ENCODE peak calls at places on chromosomes 11 and 22, in ten cellular contexts. Z, O, Y, T, B, Q, P, W, V and I are unnamed samples.

GRCh38 chr22:47129902-47130301 is 367.5 kb downstream of the TBC1D22A start:
- DNase-seq in W (no peak), T (no peak), O (no peak), V (no peak), Y (no peak), P (peak; percentile 75), Z (no peak), B (no peak), Q (no peak), I (no peak)

GRCh38 chr11:46319074-46319453 is 28.2 kb upstream of the DGKZ start:
- DNase-seq in V (no peak), P (no peak), Z (no peak), Y (no peak), O (no peak), W (no peak), Q (no peak), T (no peak), B (no peak), I (no peak)

GRCh38 chr11:33635161-33635560 is 65.5 kb downstream of the C11orf91 start:
- DNase-seq in B (no peak), Y (no peak), P (no peak), Q (no peak), O (peak; percentile 83), V (no peak), Z (peak; percentile 86), T (peak; percentile 76), W (peak; percentile 58), I (no peak)

GRCh38 chr22:31954535-31955326 is 10.4 kb downstream of the YWHAH start:
- DNase-seq in Q (no peak), Z (peak; percentile 61), Y (no peak), V (no peak), W (no peak), P (no peak), B (no peak), O (peak; percentile 77), T (no peak), I (no peak)

GRCh38 chr22:35727436-35727835 is 9.8 kb downstream of the APOL5 start:
- DNase-seq in V (no peak), Y (no peak), T (no peak), Z (peak; percentile 69), Q (no peak), O (no peak), P (no peak), W (peak; percentile 50), B (no peak), I (no peak)

GRCh38 chr22:37381489-37381888 is 45.8 kb downstream of the ELFN2 start:
- DNase-seq in Y (no peak), B (no peak), W (peak; percentile 61), V (no peak), Z (no peak), T (no peak), P (no peak), O (peak; percentile 64), Q (no peak), I (no peak)

GRCh38 chr22:40009231-40009769 is 14.5 kb downstream of the FAM83F start:
- DNase-seq in B (no peak), T (no peak), Z (no peak), P (peak; percentile 63), Y (peak; percentile 81), Q (no peak), W (peak; percentile 16), V (no peak), O (no peak), I (no peak)

GRCh38 chr11:110912437-110912836 is 200.2 kb upstream of the ARHGAP20 start:
- DNase-seq in B (no peak), Z (no peak), V (no peak), P (no peak), T (no peak), W (no peak), Y (no peak), Q (no peak), O (no peak), I (no peak)

GRCh38 chr11:94100253-94100652 is 28.4 kb upstream of the PANX1 start:
- DNase-seq in T (no peak), P (no peak), Y (no peak), O (no peak), Q (no peak), V (no peak), B (no peak), W (no peak), Z (no peak), I (no peak)

GRCh38 chr11:32838505-32839274 is 9.0 kb downstream of the PRRG4 start:
- DNase-seq in T (no peak), V (no peak), Q (no peak), B (peak; percentile 91), P (peak; percentile 25), O (peak; percentile 8), Z (no peak), Y (no peak), W (no peak), I (no peak)

GRCh38 chr11:71185411-71185810 is 67.0 kb downstream of the SHANK2 start:
- DNase-seq in B (no peak), Q (no peak), Y (peak; percentile 4), Z (no peak), O (no peak), W (no peak), P (no peak), V (no peak), T (peak; percentile 2), I (no peak)

GRCh38 chr11:128522063-128522942 is 65.1 kb downstream of the ETS1 start:
- DNase-seq in V (peak; percentile 65), Q (peak; percentile 93), Y (peak; percentile 89), T (peak; percentile 94), O (peak; percentile 99), W (peak; percentile 100), P (peak; percentile 89), Z (peak; percentile 96), B (peak; percentile 91), I (peak; percentile 84)

DNA sequence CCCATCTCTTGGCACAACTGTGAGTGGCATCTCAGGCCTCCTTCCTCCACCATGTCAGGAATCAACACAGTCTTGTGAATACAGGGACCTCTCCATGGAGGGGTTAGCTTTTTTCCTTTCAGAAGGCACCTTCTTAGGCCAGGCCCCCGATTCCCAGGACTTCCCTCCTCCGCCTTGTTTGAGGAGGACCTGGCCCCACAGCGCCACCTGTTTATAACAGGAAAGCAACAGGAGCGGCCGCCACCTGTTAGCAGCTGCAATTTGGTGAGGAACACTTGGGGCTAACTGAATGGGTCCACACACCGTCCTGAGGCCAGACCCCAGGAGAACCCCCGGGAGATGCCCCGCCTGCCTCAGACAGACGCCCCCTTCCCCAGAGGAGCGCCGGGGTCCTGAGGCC is 3.8 kb upstream of the PKP3 start:
- DNase-seq in Y (peak; percentile 83), O (no peak), V (no peak), T (no peak), W (no peak), Q (no peak), B (no peak), Z (no peak), P (no peak), I (no peak)
- TF ChIP-seq CTCF in Y (peak; percentile 63), O (no peak), V (peak; percentile 9), T (no peak), W (no peak), Q (no peak), B (no peak), Z (no peak), P (no peak), I (no peak)

GRCh38 chr11:16881074-16881709 is 133.0 kb downstream of the PLEKHA7 start:
- DNase-seq in Y (no peak), Z (peak; percentile 79), Q (no peak), O (peak; percentile 69), T (no peak), W (peak; percentile 13), V (no peak), P (peak; percentile 83), B (peak; percentile 67), I (no peak)
- TF ChIP-seq CTCF in Y (peak; percentile 46), Z (peak; percentile 38), Q (no peak), O (peak; percentile 45), T (peak; percentile 35), W (peak; percentile 7), V (peak; percentile 23), P (peak; percentile 47), B (peak; percentile 13), I (no peak)

DNA sequence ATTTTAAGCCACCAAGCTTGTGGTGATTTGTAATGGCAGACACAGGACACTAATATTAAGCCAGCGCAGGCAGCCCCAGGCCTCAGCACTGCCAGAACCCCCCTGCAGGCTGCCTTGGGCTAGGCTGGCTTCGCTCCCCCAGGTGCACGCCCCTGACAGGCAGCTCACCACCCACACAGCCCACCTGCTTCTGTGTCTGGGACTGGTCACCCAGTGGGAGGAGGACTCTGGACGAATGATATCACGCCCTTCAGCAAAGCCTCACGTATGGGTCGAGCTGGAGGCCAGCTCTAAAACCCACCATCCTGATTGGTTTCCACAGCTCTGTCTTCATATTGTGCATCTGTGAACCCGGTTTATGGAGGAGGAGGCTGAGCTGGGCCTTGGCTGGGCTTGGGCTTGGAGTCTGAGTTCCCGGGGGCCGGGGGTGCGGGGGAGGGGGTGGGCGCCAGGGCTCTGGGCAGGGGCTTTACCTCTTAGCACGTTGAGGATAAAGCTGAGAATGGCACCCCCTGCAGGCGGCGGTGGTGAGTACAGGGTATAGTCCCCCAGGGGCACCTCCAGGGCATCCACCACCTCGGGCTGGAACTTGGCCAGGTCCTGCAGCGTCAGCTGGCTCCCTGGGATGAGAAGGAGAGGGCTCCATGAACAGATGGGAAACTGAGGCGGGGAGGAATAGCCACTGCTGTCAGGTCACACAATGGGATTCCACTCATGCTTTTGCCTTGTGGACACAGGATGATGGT is 13.8 kb downstream of the GGT5 start:
- DNase-seq in O (no peak), B (no peak), Q (peak; percentile 75), W (no peak), Z (peak; percentile 65), T (no peak), V (no peak), P (no peak), Y (peak; percentile 88), I (no peak)
- TF ChIP-seq CTCF in O (peak; percentile 28), B (no peak), Q (peak; percentile 70), W (peak; percentile 30), Z (no peak), T (peak; percentile 13), V (no peak), P (peak; percentile 11), Y (peak; percentile 83), I (peak; percentile 43)

GRCh38 chr11:20388096-20389055 is 860 bp downstream of the PRMT3 start:
- DNase-seq in Q (no peak), O (peak; percentile 18), Y (no peak), W (no peak), B (peak; percentile 18), T (peak; percentile 81), P (no peak), V (no peak), Z (no peak), I (no peak)

DNA sequence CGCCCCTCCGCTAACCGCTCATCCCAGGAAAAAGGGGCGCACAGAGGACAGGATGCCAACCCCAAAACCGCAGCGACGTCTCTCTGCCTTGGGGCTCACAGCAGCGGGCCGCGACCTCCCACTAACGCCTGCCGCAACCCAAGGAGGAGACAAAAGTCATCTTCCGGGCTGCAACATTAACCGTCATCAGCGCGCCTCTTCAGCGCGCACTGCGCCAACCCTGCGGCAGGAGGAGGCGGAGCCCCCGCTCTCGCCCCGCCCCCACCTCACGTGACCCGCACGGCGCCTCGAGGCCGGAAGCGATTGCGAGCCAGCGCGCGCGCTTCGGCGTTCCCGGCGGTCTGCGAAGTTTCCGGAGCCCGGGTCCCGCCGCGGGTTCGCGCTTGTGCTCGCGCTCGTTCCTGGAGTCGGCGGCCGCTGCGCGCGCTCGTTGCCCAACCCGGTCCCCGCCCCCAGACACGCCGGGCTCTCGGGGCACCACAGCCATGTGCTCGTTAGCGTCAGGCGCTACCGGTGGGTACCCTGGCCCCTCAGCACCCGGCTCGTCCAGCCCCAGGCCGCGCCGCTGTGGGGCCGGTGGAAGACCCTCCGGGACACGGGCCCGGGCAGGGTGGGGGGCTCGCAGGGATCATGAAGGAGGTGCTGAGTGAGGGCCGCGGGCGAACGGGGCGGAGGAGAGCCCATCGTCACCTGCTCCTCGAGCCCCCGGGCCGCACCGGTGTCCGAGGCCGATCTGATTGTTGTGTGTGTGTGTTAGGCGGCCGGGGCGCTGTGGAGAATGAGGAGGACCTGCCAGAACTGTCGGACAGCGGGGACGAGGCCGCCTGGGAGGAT is at the start of gene PRMT3:
- DNase-seq in O (peak; percentile 92), T (peak; percentile 96), Y (peak; percentile 96), W (peak; percentile 94), Z (peak; percentile 98), B (peak; percentile 93), V (peak; percentile 76), P (peak; percentile 94), Q (peak; percentile 98), I (peak; percentile 89)
- TF ChIP-seq CTCF in O (no peak), T (peak; percentile 32), Y (peak; percentile 98), W (no peak), Z (no peak), B (peak; percentile 28), V (peak; percentile 97), P (peak; percentile 99), Q (peak; percentile 92), I (peak; percentile 95)